ENCODE peak calls at places on chromosomes 13 and 19, in five cellular contexts. One of them, this sample, is unnamed. For H3K9me3, the result is how much of the 10 kb centered on the place peaks cover.

GRCh38 chr13:30743319-30744055 is 8.1 kb downstream of the ALOX5AP start:
- DNase-seq in breast epithelium: peak
- DNase-seq in pancreas: no peak
- DNase-seq in CD8-positive, alpha-beta memory T cell: no peak
- DNase-seq in spleen: no peak
- DNase-seq in this sample: no peak

GRCh38 chr19:8571006-8571411 is 6.2 kb downstream of the MYO1F start:
- DNase-seq in breast epithelium: no peak
- DNase-seq in pancreas: no peak
- DNase-seq in CD8-positive, alpha-beta memory T cell: peak
- DNase-seq in spleen: peak
- DNase-seq in this sample: peak

GRCh38 chr19:19426216-19426615 is 20.7 kb downstream of the GATAD2A start:
- DNase-seq in breast epithelium: no peak
- DNase-seq in pancreas: no peak
- DNase-seq in CD8-positive, alpha-beta memory T cell: no peak
- DNase-seq in spleen: no peak
- DNase-seq in this sample: no peak

GRCh38 chr13:46631184-46631542 is 78.2 kb downstream of the LRCH1 start:
- DNase-seq in breast epithelium: no peak
- DNase-seq in pancreas: no peak
- DNase-seq in CD8-positive, alpha-beta memory T cell: no peak
- DNase-seq in spleen: no peak
- DNase-seq in this sample: no peak

GRCh38 chr13:42968906-42969305 is 23.1 kb downstream of the EPSTI1 start:
- DNase-seq in breast epithelium: peak
- DNase-seq in pancreas: no peak
- DNase-seq in CD8-positive, alpha-beta memory T cell: no peak
- DNase-seq in spleen: no peak
- DNase-seq in this sample: no peak

GRCh38 chr13:102903659-102904407 is 58.0 kb downstream of the ERCC5 start:
- DNase-seq in breast epithelium: no peak
- DNase-seq in pancreas: no peak
- DNase-seq in CD8-positive, alpha-beta memory T cell: no peak
- DNase-seq in spleen: no peak
- DNase-seq in this sample: no peak

GRCh38 chr19:28606269-28607032 is 606.5 kb downstream of the UQCRFS1 start:
- DNase-seq in breast epithelium: no peak
- DNase-seq in pancreas: no peak
- DNase-seq in CD8-positive, alpha-beta memory T cell: no peak
- DNase-seq in spleen: no peak
- DNase-seq in this sample: no peak

GRCh38 chr19:37905936-37906867 is at the start of gene WDR87:
- DNase-seq in breast epithelium: no peak
- DNase-seq in pancreas: peak
- DNase-seq in CD8-positive, alpha-beta memory T cell: peak
- DNase-seq in spleen: peak
- DNase-seq in this sample: peak

GRCh38 chr19:9850235-9850959 is 15.3 kb downstream of the PIN1 start:
- DNase-seq in breast epithelium: no peak
- DNase-seq in pancreas: no peak
- DNase-seq in CD8-positive, alpha-beta memory T cell: no peak
- DNase-seq in spleen: no peak
- DNase-seq in this sample: no peak

GRCh38 chr13:80235559-80236296 is 105.2 kb downstream of the SPRY2 start:
- DNase-seq in breast epithelium: no peak
- DNase-seq in pancreas: no peak
- DNase-seq in CD8-positive, alpha-beta memory T cell: no peak
- DNase-seq in spleen: no peak
- DNase-seq in this sample: no peak

GRCh38 chr19:12126707-12127106 is 13.4 kb downstream of the ZNF20 start:
- DNase-seq in breast epithelium: no peak
- DNase-seq in pancreas: no peak
- DNase-seq in CD8-positive, alpha-beta memory T cell: no peak
- DNase-seq in spleen: no peak
- DNase-seq in this sample: no peak

GRCh38 chr19:40229484-40229883 is 3.0 kb upstream of the CCNP start:
- DNase-seq in breast epithelium: no peak
- DNase-seq in pancreas: no peak
- DNase-seq in CD8-positive, alpha-beta memory T cell: no peak
- DNase-seq in spleen: no peak
- DNase-seq in this sample: no peak

GRCh38 chr13:45321230-45321629 is 19.8 kb downstream of the TPT1 start:
- DNase-seq in breast epithelium: no peak
- DNase-seq in pancreas: no peak
- DNase-seq in CD8-positive, alpha-beta memory T cell: no peak
- DNase-seq in spleen: no peak
- DNase-seq in this sample: no peak
- H3K27ac ChIP-seq in breast epithelium: no peak
- H3K27ac ChIP-seq in pancreas: no peak
- H3K27ac ChIP-seq in CD8-positive, alpha-beta memory T cell: no peak
- H3K27ac ChIP-seq in spleen: no peak
- H3K27ac ChIP-seq in this sample: no peak

DNA sequence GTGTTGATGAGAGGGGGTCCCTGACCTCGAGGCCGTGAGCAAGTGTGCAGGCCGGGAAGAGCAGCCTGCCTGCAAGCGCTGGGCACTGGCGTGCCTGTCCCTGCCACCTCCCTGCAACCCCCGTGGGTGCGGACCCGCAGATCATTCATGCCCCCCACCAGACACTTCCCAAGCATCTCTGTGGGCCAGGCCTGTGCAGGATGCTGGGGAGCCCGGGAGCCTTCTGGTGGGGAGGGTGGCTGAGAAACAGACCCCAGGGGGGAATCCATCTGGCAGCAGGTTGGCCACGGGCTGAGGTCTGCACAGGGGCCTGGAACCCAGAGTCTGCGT is 18.4 kb upstream of the CACTIN start:
- DNase-seq in breast epithelium: no peak
- DNase-seq in pancreas: no peak
- DNase-seq in CD8-positive, alpha-beta memory T cell: no peak
- DNase-seq in spleen: no peak
- DNase-seq in this sample: no peak
- H3K9me3 ChIP-seq in breast epithelium: under half
- H3K9me3 ChIP-seq in pancreas: under half
- H3K9me3 ChIP-seq in CD8-positive, alpha-beta memory T cell: under half
- H3K9me3 ChIP-seq in spleen: under half
- H3K9me3 ChIP-seq in this sample: under half

DNA sequence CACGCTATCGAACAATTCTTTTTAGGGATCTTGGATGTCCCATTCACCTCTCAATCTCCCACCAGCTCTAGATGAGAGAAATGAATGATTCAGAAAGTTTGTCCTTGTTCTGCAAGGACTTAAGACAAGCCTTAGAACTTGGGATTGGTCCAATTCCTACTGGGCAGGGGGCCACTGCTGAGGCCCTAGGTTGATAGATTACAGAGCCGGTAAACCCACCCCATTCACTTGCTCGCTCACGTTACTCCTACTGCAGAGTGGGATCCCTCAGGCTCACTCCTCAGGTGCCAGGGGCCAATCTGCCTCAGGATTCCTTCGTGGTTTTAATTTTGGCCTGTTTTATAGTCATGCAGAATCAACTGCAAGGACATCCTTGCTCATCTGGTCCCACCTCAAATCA is 59.0 kb downstream of the SERP2 start:
- DNase-seq in breast epithelium: no peak
- DNase-seq in pancreas: no peak
- DNase-seq in CD8-positive, alpha-beta memory T cell: no peak
- DNase-seq in spleen: no peak
- DNase-seq in this sample: no peak
- H3K4me3 ChIP-seq in breast epithelium: no peak
- H3K4me3 ChIP-seq in pancreas: no peak
- H3K4me3 ChIP-seq in CD8-positive, alpha-beta memory T cell: no peak
- H3K4me3 ChIP-seq in spleen: no peak
- H3K4me3 ChIP-seq in this sample: no peak

DNA sequence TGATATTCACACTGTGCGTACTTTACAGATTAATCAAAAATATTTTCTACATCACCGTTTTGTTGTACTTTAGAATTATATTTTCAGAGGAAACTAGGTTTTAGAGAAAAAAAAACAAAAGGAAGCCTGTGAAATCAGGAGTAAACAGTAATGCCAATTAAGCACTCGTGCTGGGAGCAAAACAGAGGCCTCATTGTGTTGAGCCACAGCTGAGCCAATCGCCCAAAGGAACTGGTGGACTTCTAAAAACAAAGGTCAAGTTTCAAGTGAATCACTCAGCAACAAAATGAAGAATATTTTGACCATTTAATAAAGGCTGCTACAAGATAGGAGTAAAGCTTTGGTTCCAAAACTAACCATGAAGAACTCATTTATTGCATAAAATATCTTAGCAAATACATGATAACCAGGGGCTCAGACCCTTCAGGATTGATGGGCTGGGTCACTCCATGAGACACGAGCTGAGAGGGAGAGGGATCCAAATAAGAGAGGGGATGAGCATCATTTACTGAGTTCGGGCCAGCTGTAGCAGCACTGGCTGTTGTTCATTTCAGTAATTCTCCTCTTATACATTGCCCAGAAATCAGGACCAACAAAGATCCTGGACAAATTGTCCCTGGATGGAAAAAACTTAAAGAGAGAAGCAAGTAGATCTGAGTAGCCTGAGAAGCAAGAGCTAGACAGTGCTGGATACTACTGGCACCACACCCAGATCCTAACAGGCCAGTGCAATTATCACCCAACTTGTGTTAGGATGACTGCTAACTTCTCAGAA is 8.3 kb upstream of the NALCN start:
- DNase-seq in breast epithelium: peak
- DNase-seq in pancreas: no peak
- DNase-seq in CD8-positive, alpha-beta memory T cell: no peak
- DNase-seq in spleen: no peak
- DNase-seq in this sample: no peak
- H3K27ac ChIP-seq in breast epithelium: peak
- H3K27ac ChIP-seq in pancreas: no peak
- H3K27ac ChIP-seq in CD8-positive, alpha-beta memory T cell: no peak
- H3K27ac ChIP-seq in spleen: no peak
- H3K27ac ChIP-seq in this sample: no peak

GRCh38 chr19:58218899-58219298 is 9.8 kb upstream of the ZNF544 start:
- DNase-seq in breast epithelium: no peak
- DNase-seq in pancreas: no peak
- DNase-seq in CD8-positive, alpha-beta memory T cell: peak
- DNase-seq in spleen: no peak
- DNase-seq in this sample: peak
- H3K9me3 ChIP-seq in breast epithelium: half or more
- H3K9me3 ChIP-seq in pancreas: under half
- H3K9me3 ChIP-seq in CD8-positive, alpha-beta memory T cell: under half
- H3K9me3 ChIP-seq in spleen: half or more
- H3K9me3 ChIP-seq in this sample: under half

This sample was measured in effector memory CD4-positive, alpha-beta T cell.